ENCODE peak calls at places on chromosomes 4 and X, in six cellular contexts. One of them, this sample, is unnamed.

GRCh38 chrX:55008571-55009358 is 8.6 kb downstream of the APEX2 start:
- DNase-seq in LHCN-M2: peak; percentile 31
- DNase-seq in iris pigment epithelial cell: peak; percentile 10
- DNase-seq in fibroblast of lung: peak; percentile 67
- DNase-seq in IMR-90: peak; percentile 4
- DNase-seq in HT1080: peak; percentile 67
- DNase-seq in this sample: no peak

GRCh38 chr4:137663376-137664054 is 131.2 kb upstream of the PCDH18 start:
- DNase-seq in fibroblast of lung: no peak
- DNase-seq in IMR-90: no peak
- DNase-seq in iris pigment epithelial cell: peak; percentile 43
- DNase-seq in HT1080: no peak
- DNase-seq in LHCN-M2: no peak
- DNase-seq in this sample: no peak

GRCh38 chr4:184953971-184954370 is 64.3 kb upstream of the HELT start:
- DNase-seq in HT1080: no peak
- DNase-seq in IMR-90: no peak
- DNase-seq in LHCN-M2: no peak
- DNase-seq in iris pigment epithelial cell: no peak
- DNase-seq in fibroblast of lung: no peak
- DNase-seq in this sample: no peak

GRCh38 chrX:150199181-150199580 is 163.9 kb upstream of the MAMLD1 start:
- DNase-seq in iris pigment epithelial cell: no peak
- DNase-seq in IMR-90: no peak
- DNase-seq in HT1080: no peak
- DNase-seq in LHCN-M2: peak; percentile 48
- DNase-seq in fibroblast of lung: no peak
- DNase-seq in this sample: no peak

GRCh38 chr4:109434007-109434792 is 585 bp downstream of the SEC24B start:
- DNase-seq in LHCN-M2: peak; percentile 19
- DNase-seq in iris pigment epithelial cell: peak; percentile 29
- DNase-seq in fibroblast of lung: peak; percentile 16
- DNase-seq in IMR-90: peak; percentile 18
- DNase-seq in HT1080: no peak
- DNase-seq in this sample: peak; percentile 75

GRCh38 chr4:137711502-137711901 is 179.2 kb upstream of the PCDH18 start:
- DNase-seq in IMR-90: no peak
- DNase-seq in iris pigment epithelial cell: no peak
- DNase-seq in LHCN-M2: no peak
- DNase-seq in fibroblast of lung: no peak
- DNase-seq in HT1080: no peak
- DNase-seq in this sample: no peak

GRCh38 chr4:16100833-16101232 is 17.0 kb upstream of the PROM1 start:
- DNase-seq in HT1080: no peak
- DNase-seq in fibroblast of lung: no peak
- DNase-seq in IMR-90: no peak
- DNase-seq in iris pigment epithelial cell: no peak
- DNase-seq in LHCN-M2: no peak
- DNase-seq in this sample: no peak

GRCh38 chr4:110516106-110516922 is 40.4 kb downstream of the ENPEP start:
- DNase-seq in fibroblast of lung: peak; percentile 56
- DNase-seq in LHCN-M2: peak; percentile 80
- DNase-seq in HT1080: peak; percentile 83
- DNase-seq in iris pigment epithelial cell: peak; percentile 73
- DNase-seq in IMR-90: peak; percentile 51
- DNase-seq in this sample: no peak

This sample was measured in Right ventricle myocardium inferior.